ENCODE peak calls at places on chromosome 20, in five cellular contexts. One of them, this sample, is unnamed.

GRCh38 chr20:48384147-48384818 is 443.5 kb downstream of the PREX1 start:
- DNase-seq in SHP77: no peak
- DNase-seq in HEK293T: peak
- DNase-seq in foreskin fibroblast: no peak
- DNase-seq in ELF-1: peak
- DNase-seq in this sample: no peak

GRCh38 chr20:346640-347316 is at the start of gene NRSN2:
- DNase-seq in SHP77: peak
- DNase-seq in HEK293T: peak
- DNase-seq in foreskin fibroblast: peak
- DNase-seq in ELF-1: peak
- DNase-seq in this sample: peak

GRCh38 chr20:44582321-44583025 is at the start of gene PKIG:
- DNase-seq in SHP77: no peak
- DNase-seq in HEK293T: peak
- DNase-seq in foreskin fibroblast: peak
- DNase-seq in ELF-1: no peak
- DNase-seq in this sample: no peak

GRCh38 chr20:45985573-45985972 is 13.6 kb upstream of the ZNF335 start:
- DNase-seq in SHP77: no peak
- DNase-seq in HEK293T: no peak
- DNase-seq in foreskin fibroblast: peak
- DNase-seq in ELF-1: peak
- DNase-seq in this sample: no peak

GRCh38 chr20:41497186-41497895 is 120.8 kb downstream of the CHD6 start:
- DNase-seq in SHP77: no peak
- DNase-seq in HEK293T: no peak
- DNase-seq in foreskin fibroblast: peak
- DNase-seq in ELF-1: no peak
- DNase-seq in this sample: no peak

GRCh38 chr20:63082308-63082938 is 75.7 kb upstream of the BHLHE23 start:
- DNase-seq in SHP77: no peak
- DNase-seq in HEK293T: peak
- DNase-seq in foreskin fibroblast: peak
- DNase-seq in ELF-1: peak
- DNase-seq in this sample: no peak

GRCh38 chr20:4714818-4715217 is 6.9 kb upstream of the PRND start:
- DNase-seq in SHP77: no peak
- DNase-seq in HEK293T: no peak
- DNase-seq in foreskin fibroblast: no peak
- DNase-seq in ELF-1: no peak
- DNase-seq in this sample: no peak

GRCh38 chr20:22623211-22623610 is 38.8 kb upstream of the FOXA2 start:
- DNase-seq in SHP77: peak
- DNase-seq in HEK293T: no peak
- DNase-seq in foreskin fibroblast: no peak
- DNase-seq in ELF-1: no peak
- DNase-seq in this sample: no peak

This sample was measured in NCI-H2081.